ENCODE peak calls at places on chromosomes 3 and 15, in nine cellular contexts. S, U, T, Q, F, L, K, V and E are unnamed samples.
A peak's percentile ranks its signal among the peaks of the same experiment; 100 is the strongest.

GRCh38 chr15:44718180-44718926 is 7.0 kb downstream of the B2M start:
- DNase-seq in S (no peak), U (no peak), T (no peak), Q (no peak), F (no peak), L (no peak), K (no peak), V (no peak), E (no peak)

GRCh38 chr3:174072675-174073074 is 675.1 kb downstream of the NLGN1 start:
- DNase-seq in S (no peak), U (no peak), T (no peak), Q (no peak), F (no peak), L (no peak), K (no peak), V (no peak), E (no peak)

GRCh38 chr3:41126475-41126874 is 72.8 kb upstream of the CTNNB1 start:
- DNase-seq in S (no peak), U (no peak), T (no peak), Q (no peak), F (no peak), L (no peak), K (no peak), V (no peak), E (no peak)

GRCh38 chr3:109339714-109340648 is 2.6 kb upstream of the DPPA4 start:
- DNase-seq in S (no peak), U (no peak), T (no peak), Q (no peak), F (no peak), L (no peak), K (no peak), V (no peak), E (no peak)

GRCh38 chr3:81643721-81644120 is 117.7 kb downstream of the GBE1 start:
- DNase-seq in S (peak; percentile 4), U (no peak), T (no peak), Q (no peak), F (no peak), L (no peak), K (no peak), V (no peak), E (no peak)

GRCh38 chr3:24508423-24508839 is 13.8 kb upstream of the THRB start:
- DNase-seq in S (no peak), U (no peak), T (no peak), Q (no peak), F (no peak), L (no peak), K (no peak), V (no peak), E (no peak)

GRCh38 chr3:373193-373784 is 176.7 kb downstream of the CHL1 start:
- DNase-seq in S (no peak), U (no peak), T (no peak), Q (no peak), F (no peak), L (no peak), K (no peak), V (no peak), E (no peak)

GRCh38 chr15:46660096-46660842 is 1025.4 kb downstream of the SQOR start:
- DNase-seq in S (no peak), U (no peak), T (no peak), Q (no peak), F (no peak), L (no peak), K (no peak), V (no peak), E (no peak)

GRCh38 chr15:70505971-70506887 is 257.1 kb downstream of the UACA start:
- DNase-seq in S (no peak), U (no peak), T (no peak), Q (no peak), F (no peak), L (no peak), K (no peak), V (no peak), E (no peak)

GRCh38 chr15:35693286-35693685 is 147.3 kb upstream of the DPH6 start:
- DNase-seq in S (no peak), U (no peak), T (no peak), Q (no peak), F (no peak), L (no peak), K (no peak), V (no peak), E (no peak)

GRCh38 chr3:155704041-155704440 is 40.8 kb downstream of the PLCH1 start:
- DNase-seq in S (no peak), U (no peak), T (no peak), Q (no peak), F (no peak), L (no peak), K (no peak), V (no peak), E (no peak)

GRCh38 chr3:138688871-138689299 is 80.3 kb downstream of the FAIM start:
- DNase-seq in S (no peak), U (no peak), T (no peak), Q (no peak), F (no peak), L (no peak), K (no peak), V (no peak), E (no peak)

GRCh38 chr3:49531715-49532114 is 22.6 kb upstream of the BSN start:
- DNase-seq in S (no peak), U (no peak), T (no peak), Q (no peak), F (no peak), L (no peak), K (no peak), V (no peak), E (no peak)

GRCh38 chr3:98918586-98918985 is 17.1 kb upstream of the DCBLD2 start:
- DNase-seq in S (no peak), U (no peak), T (no peak), Q (no peak), F (no peak), L (no peak), K (no peak), V (no peak), E (no peak)

GRCh38 chr15:89759835-89760234 is 8.8 kb upstream of the MESP1 start:
- DNase-seq in S (no peak), U (no peak), T (no peak), Q (no peak), F (no peak), L (no peak), K (no peak), V (no peak), E (no peak)

GRCh38 chr3:99562138-99562537 is 76.3 kb upstream of the COL8A1 start:
- DNase-seq in S (no peak), U (no peak), T (no peak), Q (no peak), F (peak; percentile 30), L (no peak), K (peak; percentile 4), V (no peak), E (no peak)

GRCh38 chr3:161818106-161818505 is 321.5 kb downstream of the OTOL1 start:
- DNase-seq in S (no peak), U (no peak), T (no peak), Q (no peak), F (no peak), L (no peak), K (no peak), V (no peak), E (no peak)

GRCh38 chr3:168862466-168862865 is 766.7 kb upstream of the GOLIM4 start:
- DNase-seq in S (no peak), U (no peak), T (no peak), Q (no peak), F (no peak), L (no peak), K (no peak), V (no peak), E (no peak)

GRCh38 chr3:194935061-194935460 is 249.4 kb downstream of the FAM43A start:
- DNase-seq in S (no peak), U (no peak), T (no peak), Q (no peak), F (no peak), L (no peak), K (no peak), V (no peak), E (no peak)

GRCh38 chr3:141619450-141619849 is 118.6 kb upstream of the RNF7 start:
- DNase-seq in S (no peak), U (no peak), T (no peak), Q (no peak), F (no peak), L (no peak), K (no peak), V (no peak), E (no peak)

GRCh38 chr3:129398803-129399144 is 29.7 kb downstream of the EFCAB12 start:
- DNase-seq in S (no peak), U (peak; percentile 3), T (peak; percentile 57), Q (no peak), F (no peak), L (peak; percentile 6), K (peak; percentile 35), V (no peak), E (peak; percentile 34)

GRCh38 chr3:49015072-49015471 is 3.3 kb downstream of the DALRD3 start:
- DNase-seq in S (no peak), U (no peak), T (no peak), Q (no peak), F (no peak), L (no peak), K (no peak), V (no peak), E (no peak)

GRCh38 chr3:158430448-158430847 is 140.5 kb upstream of the MLF1 start:
- DNase-seq in S (no peak), U (no peak), T (no peak), Q (no peak), F (no peak), L (no peak), K (no peak), V (no peak), E (no peak)

GRCh38 chr3:196563721-196564225 is 4.6 kb downstream of the WDR53 start:
- DNase-seq in S (no peak), U (peak; percentile 21), T (no peak), Q (peak; percentile 4), F (no peak), L (no peak), K (peak; percentile 25), V (no peak), E (peak; percentile 40)

GRCh38 chr3:197183582-197183981 is 114.8 kb downstream of the DLG1 start:
- DNase-seq in S (no peak), U (no peak), T (no peak), Q (no peak), F (no peak), L (no peak), K (no peak), V (no peak), E (no peak)

GRCh38 chr3:177057768-177058167 is 139.5 kb downstream of the TBL1XR1 start:
- DNase-seq in S (no peak), U (peak; percentile 8), T (no peak), Q (no peak), F (no peak), L (no peak), K (no peak), V (no peak), E (no peak)

GRCh38 chr3:195885036-195885871 is 23.1 kb downstream of the TNK2 start:
- DNase-seq in S (no peak), U (no peak), T (peak; percentile 81), Q (no peak), F (no peak), L (no peak), K (peak; percentile 60), V (no peak), E (no peak)